ENCODE peak calls at places on chromosomes 5 and 9, in six cellular contexts. M is WTC11, Y is cardiac fibroblast, R is AG10803, H is HepG2, G is lower lobe of right lung. K is an unnamed sample.

GRCh38 chr5:73515232-73515631 is 17.0 kb downstream of the BTF3 start:
- DNase-seq in M (no peak), Y (no peak), R (no peak), H (no peak), G (no peak), K (no peak)

GRCh38 chr5:120454094-120454798 is 9.9 kb upstream of the PRR16 start:
- DNase-seq in M (no peak), Y (peak; percentile 92), R (peak; percentile 97), H (no peak), G (no peak), K (no peak)

GRCh38 chr9:92328225-92328624 is 2.5 kb downstream of the CENPP start:
- DNase-seq in M (no peak), Y (peak; percentile 81), R (peak; percentile 67), H (peak; percentile 28), G (no peak), K (no peak)

GRCh38 chr9:134892221-134892620 is 11.6 kb downstream of the FCN2 start:
- DNase-seq in M (peak; percentile 4), Y (no peak), R (no peak), H (no peak), G (peak; percentile 33), K (no peak)

GRCh38 chr5:115601709-115602584 is at the start of gene TICAM2:
- DNase-seq in M (peak; percentile 78), Y (peak; percentile 73), R (peak; percentile 76), H (no peak), G (peak; percentile 76), K (peak; percentile 60)

GRCh38 chr5:74851684-74852353 is 14.4 kb downstream of the FAM169A start:
- DNase-seq in M (no peak), Y (peak; percentile 63), R (peak; percentile 61), H (no peak), G (no peak), K (no peak)

GRCh38 chr5:9544502-9545300 is 1.2 kb downstream of the SEMA5A start:
- DNase-seq in M (peak; percentile 93), Y (peak; percentile 85), R (peak; percentile 79), H (peak; percentile 35), G (peak; percentile 81), K (peak; percentile 96)

GRCh38 chr9:36328798-36329411 is 70.7 kb upstream of the GNE start:
- DNase-seq in M (no peak), Y (peak; percentile 87), R (peak; percentile 74), H (peak; percentile 70), G (no peak), K (peak; percentile 53)

GRCh38 chr9:97993000-97993399 is 9.9 kb downstream of the ANP32B start:
- DNase-seq in M (no peak), Y (no peak), R (no peak), H (no peak), G (no peak), K (no peak)

GRCh38 chr5:150111121-150111520 is 24.8 kb upstream of the CSF1R start:
- DNase-seq in M (no peak), Y (no peak), R (no peak), H (no peak), G (no peak), K (no peak)

GRCh38 chr5:119418782-119419101 is 33.6 kb upstream of the HSD17B4 start:
- DNase-seq in M (no peak), Y (no peak), R (no peak), H (no peak), G (no peak), K (no peak)

GRCh38 chr5:93717162-93717561 is 24.2 kb downstream of the POU5F2 start:
- DNase-seq in M (no peak), Y (peak; percentile 68), R (peak; percentile 15), H (peak; percentile 45), G (peak; percentile 50), K (no peak)

GRCh38 chr5:73299017-73299630 is 126.1 kb downstream of the TMEM174 start:
- DNase-seq in M (peak; percentile 62), Y (no peak), R (no peak), H (no peak), G (no peak), K (peak; percentile 65)

GRCh38 chr9:129567842-129568559 is 52.9 kb downstream of the C9orf50 start:
- DNase-seq in M (no peak), Y (peak; percentile 56), R (peak; percentile 75), H (peak; percentile 75), G (no peak), K (peak; percentile 52)
- TF ChIP-seq CTCF in M (no peak), Y (no peak), R (peak; percentile 11), H (peak; percentile 42), G (no peak), K (no peak)

DNA sequence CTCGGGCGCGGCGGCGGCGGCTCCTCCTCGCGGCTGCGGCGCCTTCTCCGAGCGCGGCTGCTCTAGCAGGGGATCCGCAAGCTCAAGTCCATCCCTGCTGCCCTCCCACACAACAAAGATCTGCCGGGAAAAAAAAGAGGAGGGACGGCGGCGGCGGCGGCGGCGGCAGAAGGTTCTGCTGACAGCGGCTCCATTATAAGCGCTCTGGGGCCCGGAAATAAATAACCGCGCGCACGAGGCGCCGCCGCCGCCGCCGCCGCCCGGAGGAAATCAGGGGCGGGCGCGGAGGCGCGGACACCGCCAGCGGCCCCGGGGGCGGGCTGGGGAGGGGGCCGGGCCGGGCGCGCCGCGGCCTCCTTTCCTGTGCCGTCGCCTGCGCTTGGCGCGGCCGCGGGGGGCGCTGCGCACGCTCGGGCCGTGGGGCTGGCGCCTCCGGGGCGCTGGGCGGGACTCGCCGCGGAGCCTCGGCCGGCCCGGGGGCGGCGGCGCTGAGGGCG is at the start of gene ANKH:
- DNase-seq in M (peak; percentile 69), Y (peak; percentile 74), R (peak; percentile 70), H (peak; percentile 51), G (peak; percentile 85), K (peak; percentile 84)
- TF ChIP-seq CTCF in M (no peak), Y (peak; percentile 6), R (peak; percentile 22), H (no peak), G (no peak), K (no peak)

GRCh38 chr9:96654450-96655197 is 493 bp downstream of the PRXL2C start:
- DNase-seq in M (peak; percentile 64), Y (peak; percentile 86), R (peak; percentile 89), H (peak; percentile 41), G (peak; percentile 88), K (peak; percentile 66)
- TF ChIP-seq CTCF in M (no peak), Y (no peak), R (no peak), H (peak; percentile 40), G (no peak), K (no peak)

GRCh38 chr5:5419291-5420210 is 2.9 kb upstream of the ICE1 start:
- DNase-seq in M (peak; percentile 19), Y (peak; percentile 80), R (peak; percentile 78), H (peak; percentile 52), G (no peak), K (peak; percentile 17)
- TF ChIP-seq CTCF in M (peak; percentile 39), Y (peak; percentile 77), R (peak; percentile 85), H (peak; percentile 78), G (peak; percentile 58), K (peak; percentile 70)

GRCh38 chr5:146466521-146467349 is 19.6 kb downstream of the TCERG1 start:
- DNase-seq in M (no peak), Y (peak; percentile 45), R (peak; percentile 23), H (no peak), G (no peak), K (no peak)
- TF ChIP-seq CTCF in M (no peak), Y (peak; percentile 57), R (peak; percentile 56), H (peak; percentile 11), G (peak; percentile 28), K (peak; percentile 12)

GRCh38 chr5:147935032-147935431 is 28.7 kb upstream of the C5orf46 start:
- DNase-seq in M (no peak), Y (peak; percentile 88), R (peak; percentile 26), H (peak; percentile 16), G (no peak), K (no peak)
- TF ChIP-seq CTCF in M (no peak), Y (peak; percentile 42), R (peak; percentile 34), H (peak; percentile 23), G (peak; percentile 49), K (no peak)

GRCh38 chr9:25260056-25260455 is 418.2 kb downstream of the TUSC1 start:
- DNase-seq in M (no peak), Y (no peak), R (no peak), H (no peak), G (no peak), K (no peak)

DNA sequence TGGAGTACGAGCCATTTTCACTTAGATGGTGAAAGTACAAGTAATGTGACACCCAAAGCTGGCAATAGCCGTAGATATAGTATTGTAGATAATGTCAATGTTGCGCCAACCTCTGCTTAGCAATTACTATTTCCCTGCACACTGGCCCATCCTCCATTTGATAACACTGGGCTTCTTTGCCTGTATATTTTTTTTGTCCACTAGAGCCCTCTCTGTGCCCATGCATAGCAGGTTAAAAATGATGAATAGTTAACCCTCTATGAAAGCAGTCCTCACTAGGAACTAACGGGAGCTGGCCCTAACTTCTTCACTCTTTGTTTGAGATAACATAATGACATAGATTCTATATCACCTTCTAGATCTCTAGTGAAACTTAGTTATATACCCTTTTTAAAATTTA is 416.8 kb downstream of the TUSC1 start:
- DNase-seq in M (no peak), Y (no peak), R (no peak), H (no peak), G (no peak), K (no peak)
- TF ChIP-seq CTCF in M (no peak), Y (no peak), R (no peak), H (no peak), G (no peak), K (no peak)

DNA sequence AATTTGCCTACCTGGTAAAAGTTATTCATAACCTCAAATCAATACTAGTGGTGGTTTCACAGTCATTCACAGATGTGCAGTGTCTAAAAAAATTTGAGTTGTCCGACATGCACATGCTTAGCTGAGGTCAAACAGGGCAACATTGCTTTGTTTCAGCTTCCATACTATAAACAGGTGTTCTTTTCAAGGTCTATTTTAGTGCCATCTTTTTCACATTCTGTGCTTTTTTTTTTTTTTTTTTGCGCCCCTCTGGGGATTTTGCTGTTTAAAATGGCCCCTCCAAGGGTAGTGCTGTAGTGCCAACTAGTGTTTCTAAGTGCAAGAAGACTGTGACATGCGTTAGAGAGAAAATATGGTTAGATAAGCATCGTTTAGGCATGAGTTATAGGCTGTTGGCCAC is 14.5 kb downstream of the PHAX start:
- DNase-seq in M (no peak), Y (no peak), R (no peak), H (no peak), G (no peak), K (no peak)
- TF ChIP-seq CTCF in M (no peak), Y (no peak), R (no peak), H (no peak), G (no peak), K (no peak)

GRCh38 chr5:95953026-95953425 is 8.6 kb downstream of the ELL2 start:
- DNase-seq in M (no peak), Y (no peak), R (no peak), H (no peak), G (no peak), K (no peak)

GRCh38 chr5:95955996-95956899 is 5.4 kb downstream of the ELL2 start:
- DNase-seq in M (no peak), Y (peak; percentile 45), R (peak; percentile 82), H (no peak), G (no peak), K (no peak)

GRCh38 chr5:95954716-95955115 is 6.9 kb downstream of the ELL2 start:
- DNase-seq in M (no peak), Y (no peak), R (no peak), H (no peak), G (no peak), K (no peak)

GRCh38 chr5:95949810-95950209 is 11.8 kb downstream of the ELL2 start:
- DNase-seq in M (no peak), Y (no peak), R (no peak), H (no peak), G (no peak), K (no peak)

GRCh38 chr5:95951916-95952315 is 9.7 kb downstream of the ELL2 start:
- DNase-seq in M (no peak), Y (no peak), R (no peak), H (no peak), G (no peak), K (no peak)
- TF ChIP-seq CTCF in M (no peak), Y (no peak), R (no peak), H (no peak), G (no peak), K (no peak)